ENCODE peak calls at places on chromosomes 4 and X, in eight cellular contexts. F is DND-41, V is H9, R is breast epithelium, Q is IMR-90, L is cardiac muscle cell, P is right atrium auricular region, I is kidney. Y is an unnamed sample.

GRCh38 chr4:185005209-185005819 is 13.0 kb upstream of the HELT start:
- DNase-seq in F (peak; percentile 75), V (peak; percentile 82), R (peak; percentile 86), Q (peak; percentile 65), L (peak; percentile 89), P (peak; percentile 81), I (peak; percentile 91), Y (peak; percentile 85)

GRCh38 chrX:11111947-11112346 is 815 bp downstream of the HCCS start:
- DNase-seq in F (no peak), V (no peak), R (no peak), Q (no peak), L (no peak), P (no peak), I (no peak), Y (peak; percentile 17)

GRCh38 chr4:1113311-1114009 is at the start of gene RNF212:
- DNase-seq in F (no peak), V (peak; percentile 65), R (no peak), Q (no peak), L (peak; percentile 7), P (no peak), I (peak; percentile 83), Y (peak; percentile 36)

GRCh38 chrX:78165425-78165824 is 26.0 kb upstream of the TAF9B start:
- DNase-seq in F (no peak), V (no peak), R (no peak), Q (no peak), L (no peak), P (no peak), I (no peak), Y (no peak)

GRCh38 chr4:109611045-109611616 is 51.1 kb downstream of the MCUB start:
- DNase-seq in F (no peak), V (no peak), R (no peak), Q (peak; percentile 82), L (no peak), P (no peak), I (no peak), Y (no peak)

GRCh38 chr4:124869978-124870495 is 157.5 kb upstream of the ANKRD50 start:
- DNase-seq in F (no peak), V (no peak), R (no peak), Q (no peak), L (no peak), P (no peak), I (no peak), Y (no peak)

GRCh38 chrX:140815868-140816267 is 106.3 kb downstream of the LINC00632 start:
- DNase-seq in F (peak; percentile 10), V (no peak), R (no peak), Q (peak; percentile 10), L (no peak), P (no peak), I (no peak), Y (no peak)

GRCh38 chrX:125532411-125533089 is 212.9 kb downstream of the TEX13C start:
- DNase-seq in F (no peak), V (no peak), R (no peak), Q (no peak), L (no peak), P (no peak), I (no peak), Y (no peak)

GRCh38 chr4:166527500-166527899 is 654.5 kb downstream of the TLL1 start:
- DNase-seq in F (no peak), V (peak; percentile 35), R (no peak), Q (no peak), L (no peak), P (no peak), I (no peak), Y (no peak)

GRCh38 chrX:100745806-100746537 is 14.1 kb upstream of the SYTL4 start:
- DNase-seq in F (no peak), V (no peak), R (no peak), Q (no peak), L (no peak), P (no peak), I (no peak), Y (peak; percentile 60)

GRCh38 chr4:17066972-17067371 is 168.5 kb upstream of the LDB2 start:
- DNase-seq in F (no peak), V (no peak), R (no peak), Q (peak; percentile 94), L (no peak), P (no peak), I (no peak), Y (no peak)

GRCh38 chr4:47525154-47525819 is 40.2 kb downstream of the ATP10D start:
- DNase-seq in F (no peak), V (no peak), R (no peak), Q (peak; percentile 97), L (no peak), P (peak; percentile 65), I (no peak), Y (no peak)

GRCh38 chr4:1225272-1226166 is 23.4 kb downstream of the CTBP1 start:
- DNase-seq in F (no peak), V (no peak), R (no peak), Q (no peak), L (no peak), P (no peak), I (no peak), Y (no peak)

GRCh38 chr4:175109933-175110332 is 191.8 kb downstream of the ADAM29 start:
- DNase-seq in F (no peak), V (peak; percentile 46), R (no peak), Q (no peak), L (no peak), P (no peak), I (no peak), Y (no peak)
- H3K9me3 ChIP-seq in F (peaks cover 3% of the 10 kb centered on the region), V (no peaks in the 10 kb centered on the region), R (peaks cover 8% of the 10 kb centered on the region), Q (peaks cover 4% of the 10 kb centered on the region), L (no peaks in the 10 kb centered on the region), P (peaks cover 25% of the 10 kb centered on the region), I (peaks cover 2% of the 10 kb centered on the region), Y (peaks cover 25% of the 10 kb centered on the region)

GRCh38 chrX:69028006-69028760 is 137.1 kb downstream of the PJA1 start:
- DNase-seq in F (no peak), V (no peak), R (no peak), Q (no peak), L (no peak), P (no peak), I (no peak), Y (no peak)
- H3K4me1 ChIP-seq in F (no peaks in the 10 kb centered on the region), V (peaks cover 7% of the 10 kb centered on the region), R (no peaks in the 10 kb centered on the region), Q (peaks cover 22% of the 10 kb centered on the region), L (peaks cover 6% of the 10 kb centered on the region), P (no peaks in the 10 kb centered on the region), I (no peaks in the 10 kb centered on the region), Y (peaks cover 23% of the 10 kb centered on the region)

DNA sequence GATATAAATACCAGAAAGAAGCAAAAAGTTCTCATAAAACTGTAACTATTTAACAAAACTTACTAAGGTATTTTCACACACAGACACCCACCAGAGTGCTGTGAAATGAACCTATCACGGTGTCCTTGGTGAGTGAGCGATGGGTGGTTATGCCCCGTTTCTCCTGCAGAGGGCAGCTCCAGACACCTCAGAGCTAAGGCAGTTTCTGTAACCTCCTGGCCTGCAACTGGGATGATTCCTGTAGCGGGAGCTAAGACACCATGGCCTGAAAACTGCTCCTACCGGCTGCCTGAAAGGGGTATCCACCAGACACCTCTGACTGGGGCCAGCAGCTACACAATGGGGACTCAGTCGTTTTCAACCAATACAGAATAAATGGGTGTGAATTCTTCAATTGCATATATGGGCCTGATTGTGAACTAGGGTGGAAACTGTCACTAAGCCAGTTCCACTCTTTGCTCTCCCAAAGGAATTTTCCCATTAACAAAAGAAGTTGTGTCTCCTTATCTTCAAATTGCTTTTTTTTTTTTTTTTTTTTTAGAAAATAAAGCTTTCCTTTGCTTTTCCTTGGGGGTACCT is 2375.8 kb upstream of the TENM3 start:
- DNase-seq in F (peak; percentile 54), V (peak; percentile 91), R (no peak), Q (peak; percentile 57), L (peak; percentile 80), P (no peak), I (peak; percentile 33), Y (peak; percentile 51)
- TF ChIP-seq CTCF in F (peak; percentile 78), V (peak; percentile 90), R (no peak), Q (peak; percentile 54), L (no peak), P (no peak), I (peak; percentile 41), Y (peak; percentile 50)

GRCh38 chr4:22970665-22971064 is 277.9 kb downstream of the GBA3 start:
- DNase-seq in F (no peak), V (no peak), R (no peak), Q (no peak), L (no peak), P (no peak), I (no peak), Y (no peak)
- H3K9me3 ChIP-seq in F (peaks cover 3% of the 10 kb centered on the region), V (no peaks in the 10 kb centered on the region), R (no peaks in the 10 kb centered on the region), Q (peaks cover 3% of the 10 kb centered on the region), L (no peaks in the 10 kb centered on the region), P (peaks cover 23% of the 10 kb centered on the region), I (no peaks in the 10 kb centered on the region), Y (peaks cover 10% of the 10 kb centered on the region)

GRCh38 chr4:85744950-85745349 is 270.0 kb downstream of the ARHGAP24 start:
- DNase-seq in F (no peak), V (no peak), R (no peak), Q (no peak), L (no peak), P (no peak), I (no peak), Y (no peak)
- H3K4me1 ChIP-seq in F (no peaks in the 10 kb centered on the region), V (no peaks in the 10 kb centered on the region), R (no peaks in the 10 kb centered on the region), Q (peaks cover 2% of the 10 kb centered on the region), L (peaks cover 12% of the 10 kb centered on the region), P (no peaks in the 10 kb centered on the region), I (no peaks in the 10 kb centered on the region), Y (no peaks in the 10 kb centered on the region)

DNA sequence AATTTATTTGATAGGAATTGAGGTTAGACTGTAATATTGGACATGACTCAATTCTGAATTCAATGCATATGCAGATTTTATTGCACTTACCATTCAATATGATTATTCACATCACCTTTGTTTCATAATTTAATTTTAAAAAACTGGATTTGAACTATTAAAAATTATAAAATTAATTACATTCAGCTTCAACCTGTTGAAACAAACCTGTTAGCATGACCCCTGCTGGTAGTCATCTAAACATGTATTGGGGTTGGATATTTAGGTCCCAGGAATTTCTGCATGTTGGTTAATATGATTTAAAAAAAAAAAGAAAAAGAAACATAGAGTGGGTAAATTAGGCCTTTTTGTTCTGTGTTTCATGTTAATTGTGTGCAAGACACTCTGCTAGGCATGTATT is 85.9 kb downstream of the ARSJ start:
- DNase-seq in F (no peak), V (no peak), R (no peak), Q (peak; percentile 32), L (no peak), P (no peak), I (no peak), Y (no peak)
- TF ChIP-seq CTCF in F (peak; percentile 5), V (peak; percentile 47), R (no peak), Q (peak; percentile 28), L (peak; percentile 26), P (no peak), I (no peak), Y (no peak)

DNA sequence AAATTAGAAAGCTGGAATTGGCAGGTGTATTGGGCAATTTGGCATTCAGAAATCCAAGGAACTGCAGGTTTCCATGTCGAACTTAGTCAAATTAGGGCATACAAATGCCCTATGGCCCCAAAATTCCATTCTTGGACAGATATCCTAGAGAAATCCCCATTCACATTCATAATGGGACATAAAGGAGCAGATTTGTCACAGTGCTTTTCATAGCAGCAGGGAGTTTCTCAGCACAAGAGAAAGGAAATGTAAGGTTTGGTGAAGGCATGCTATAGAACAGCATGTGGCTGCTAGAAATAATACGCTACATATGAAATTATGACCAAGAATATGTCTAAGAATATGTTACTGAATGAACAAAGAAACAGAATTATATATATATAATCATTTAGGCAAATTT is 437.4 kb upstream of the BOD1L1 start:
- DNase-seq in F (no peak), V (no peak), R (no peak), Q (no peak), L (no peak), P (no peak), I (no peak), Y (no peak)
- H3K9me3 ChIP-seq in F (no peaks in the 10 kb centered on the region), V (no peaks in the 10 kb centered on the region), R (no peaks in the 10 kb centered on the region), Q (no peaks in the 10 kb centered on the region), L (no peaks in the 10 kb centered on the region), P (no peaks in the 10 kb centered on the region), I (no peaks in the 10 kb centered on the region), Y (no peaks in the 10 kb centered on the region)